ENCODE peak calls at places on chromosomes 6 and 20, in seven cellular contexts. One of them, this sample, is unnamed.

GRCh38 chr6:35558571-35558970 is 45.9 kb upstream of the TULP1 start:
- DNase-seq in PC-9: no peak
- DNase-seq in stimulated activated CD8-positive, alpha-beta memory T cell treated with anti-CD3 and anti-CD28 coated beads, Interleukin-4, amount 100 ng/mL, for 48 hours: peak
- DNase-seq in HCT116: no peak
- DNase-seq in KG1: no peak
- DNase-seq in AG08395: no peak
- DNase-seq in activated CD4-positive, alpha-beta T cell treated with anti-CD3 and anti-CD28 coated beads, Interleukin-2, amount 10 ng/mL, durations not matched to agents 7 days and 5 days: no peak
- DNase-seq in this sample: no peak

GRCh38 chr6:85044336-85044735 is 279.9 kb upstream of the TBX18 start:
- DNase-seq in PC-9: no peak
- DNase-seq in stimulated activated CD8-positive, alpha-beta memory T cell treated with anti-CD3 and anti-CD28 coated beads, Interleukin-4, amount 100 ng/mL, for 48 hours: no peak
- DNase-seq in HCT116: no peak
- DNase-seq in KG1: no peak
- DNase-seq in AG08395: peak
- DNase-seq in activated CD4-positive, alpha-beta T cell treated with anti-CD3 and anti-CD28 coated beads, Interleukin-2, amount 10 ng/mL, durations not matched to agents 7 days and 5 days: no peak
- DNase-seq in this sample: no peak

GRCh38 chr20:48711044-48711428 is 116.8 kb downstream of the PREX1 start:
- DNase-seq in PC-9: no peak
- DNase-seq in stimulated activated CD8-positive, alpha-beta memory T cell treated with anti-CD3 and anti-CD28 coated beads, Interleukin-4, amount 100 ng/mL, for 48 hours: no peak
- DNase-seq in HCT116: no peak
- DNase-seq in KG1: no peak
- DNase-seq in AG08395: no peak
- DNase-seq in activated CD4-positive, alpha-beta T cell treated with anti-CD3 and anti-CD28 coated beads, Interleukin-2, amount 10 ng/mL, durations not matched to agents 7 days and 5 days: no peak
- DNase-seq in this sample: no peak

GRCh38 chr6:21840428-21840827 is 246.9 kb downstream of the SOX4 start:
- DNase-seq in PC-9: no peak
- DNase-seq in stimulated activated CD8-positive, alpha-beta memory T cell treated with anti-CD3 and anti-CD28 coated beads, Interleukin-4, amount 100 ng/mL, for 48 hours: no peak
- DNase-seq in HCT116: no peak
- DNase-seq in KG1: no peak
- DNase-seq in AG08395: no peak
- DNase-seq in activated CD4-positive, alpha-beta T cell treated with anti-CD3 and anti-CD28 coated beads, Interleukin-2, amount 10 ng/mL, durations not matched to agents 7 days and 5 days: no peak
- DNase-seq in this sample: no peak

GRCh38 chr6:7150381-7151064 is 42.8 kb downstream of the RREB1 start:
- DNase-seq in PC-9: no peak
- DNase-seq in stimulated activated CD8-positive, alpha-beta memory T cell treated with anti-CD3 and anti-CD28 coated beads, Interleukin-4, amount 100 ng/mL, for 48 hours: no peak
- DNase-seq in HCT116: no peak
- DNase-seq in KG1: no peak
- DNase-seq in AG08395: no peak
- DNase-seq in activated CD4-positive, alpha-beta T cell treated with anti-CD3 and anti-CD28 coated beads, Interleukin-2, amount 10 ng/mL, durations not matched to agents 7 days and 5 days: no peak
- DNase-seq in this sample: no peak

GRCh38 chr6:82878812-82879211 is 186.8 kb downstream of the UBE3D start:
- DNase-seq in PC-9: no peak
- DNase-seq in stimulated activated CD8-positive, alpha-beta memory T cell treated with anti-CD3 and anti-CD28 coated beads, Interleukin-4, amount 100 ng/mL, for 48 hours: no peak
- DNase-seq in HCT116: no peak
- DNase-seq in KG1: no peak
- DNase-seq in AG08395: no peak
- DNase-seq in activated CD4-positive, alpha-beta T cell treated with anti-CD3 and anti-CD28 coated beads, Interleukin-2, amount 10 ng/mL, durations not matched to agents 7 days and 5 days: no peak
- DNase-seq in this sample: no peak

GRCh38 chr6:30918675-30919074 is 4.6 kb downstream of the VARS2 start:
- DNase-seq in PC-9: no peak
- DNase-seq in stimulated activated CD8-positive, alpha-beta memory T cell treated with anti-CD3 and anti-CD28 coated beads, Interleukin-4, amount 100 ng/mL, for 48 hours: no peak
- DNase-seq in HCT116: no peak
- DNase-seq in KG1: no peak
- DNase-seq in AG08395: no peak
- DNase-seq in activated CD4-positive, alpha-beta T cell treated with anti-CD3 and anti-CD28 coated beads, Interleukin-2, amount 10 ng/mL, durations not matched to agents 7 days and 5 days: no peak
- DNase-seq in this sample: no peak

GRCh38 chr6:42251911-42252637 is 34.4 kb upstream of the MRPS10 start:
- DNase-seq in PC-9: peak
- DNase-seq in stimulated activated CD8-positive, alpha-beta memory T cell treated with anti-CD3 and anti-CD28 coated beads, Interleukin-4, amount 100 ng/mL, for 48 hours: no peak
- DNase-seq in HCT116: no peak
- DNase-seq in KG1: no peak
- DNase-seq in AG08395: peak
- DNase-seq in activated CD4-positive, alpha-beta T cell treated with anti-CD3 and anti-CD28 coated beads, Interleukin-2, amount 10 ng/mL, durations not matched to agents 7 days and 5 days: no peak
- DNase-seq in this sample: no peak

GRCh38 chr6:31797607-31798006 is 2.1 kb upstream of the VARS1 start:
- DNase-seq in PC-9: no peak
- DNase-seq in stimulated activated CD8-positive, alpha-beta memory T cell treated with anti-CD3 and anti-CD28 coated beads, Interleukin-4, amount 100 ng/mL, for 48 hours: no peak
- DNase-seq in HCT116: no peak
- DNase-seq in KG1: no peak
- DNase-seq in AG08395: no peak
- DNase-seq in activated CD4-positive, alpha-beta T cell treated with anti-CD3 and anti-CD28 coated beads, Interleukin-2, amount 10 ng/mL, durations not matched to agents 7 days and 5 days: peak
- DNase-seq in this sample: no peak

GRCh38 chr20:50762435-50763201 is 31.2 kb downstream of the PARD6B start:
- DNase-seq in PC-9: peak
- DNase-seq in stimulated activated CD8-positive, alpha-beta memory T cell treated with anti-CD3 and anti-CD28 coated beads, Interleukin-4, amount 100 ng/mL, for 48 hours: peak
- DNase-seq in HCT116: no peak
- DNase-seq in KG1: no peak
- DNase-seq in AG08395: peak
- DNase-seq in activated CD4-positive, alpha-beta T cell treated with anti-CD3 and anti-CD28 coated beads, Interleukin-2, amount 10 ng/mL, durations not matched to agents 7 days and 5 days: no peak
- DNase-seq in this sample: no peak

GRCh38 chr6:124372076-124372475 is 568.4 kb downstream of the NKAIN2 start:
- DNase-seq in PC-9: no peak
- DNase-seq in stimulated activated CD8-positive, alpha-beta memory T cell treated with anti-CD3 and anti-CD28 coated beads, Interleukin-4, amount 100 ng/mL, for 48 hours: no peak
- DNase-seq in HCT116: no peak
- DNase-seq in KG1: no peak
- DNase-seq in AG08395: no peak
- DNase-seq in activated CD4-positive, alpha-beta T cell treated with anti-CD3 and anti-CD28 coated beads, Interleukin-2, amount 10 ng/mL, durations not matched to agents 7 days and 5 days: no peak
- DNase-seq in this sample: no peak

GRCh38 chr6:134577998-134578397 is 260.1 kb upstream of the SGK1 start:
- DNase-seq in PC-9: no peak
- DNase-seq in stimulated activated CD8-positive, alpha-beta memory T cell treated with anti-CD3 and anti-CD28 coated beads, Interleukin-4, amount 100 ng/mL, for 48 hours: no peak
- DNase-seq in HCT116: peak
- DNase-seq in KG1: no peak
- DNase-seq in AG08395: no peak
- DNase-seq in activated CD4-positive, alpha-beta T cell treated with anti-CD3 and anti-CD28 coated beads, Interleukin-2, amount 10 ng/mL, durations not matched to agents 7 days and 5 days: no peak
- DNase-seq in this sample: no peak

GRCh38 chr20:63835031-63835858 is 4.2 kb upstream of the ZBTB46 start:
- DNase-seq in PC-9: peak
- DNase-seq in stimulated activated CD8-positive, alpha-beta memory T cell treated with anti-CD3 and anti-CD28 coated beads, Interleukin-4, amount 100 ng/mL, for 48 hours: no peak
- DNase-seq in HCT116: peak
- DNase-seq in KG1: no peak
- DNase-seq in AG08395: peak
- DNase-seq in activated CD4-positive, alpha-beta T cell treated with anti-CD3 and anti-CD28 coated beads, Interleukin-2, amount 10 ng/mL, durations not matched to agents 7 days and 5 days: no peak
- DNase-seq in this sample: peak

GRCh38 chr6:141117869-141118268 is 1014.9 kb upstream of the GJE1 start:
- DNase-seq in PC-9: no peak
- DNase-seq in stimulated activated CD8-positive, alpha-beta memory T cell treated with anti-CD3 and anti-CD28 coated beads, Interleukin-4, amount 100 ng/mL, for 48 hours: no peak
- DNase-seq in HCT116: no peak
- DNase-seq in KG1: no peak
- DNase-seq in AG08395: no peak
- DNase-seq in activated CD4-positive, alpha-beta T cell treated with anti-CD3 and anti-CD28 coated beads, Interleukin-2, amount 10 ng/mL, durations not matched to agents 7 days and 5 days: no peak
- DNase-seq in this sample: no peak

GRCh38 chr6:20085817-20086216 is 126.5 kb downstream of the MBOAT1 start:
- DNase-seq in PC-9: no peak
- DNase-seq in stimulated activated CD8-positive, alpha-beta memory T cell treated with anti-CD3 and anti-CD28 coated beads, Interleukin-4, amount 100 ng/mL, for 48 hours: no peak
- DNase-seq in HCT116: no peak
- DNase-seq in KG1: no peak
- DNase-seq in AG08395: no peak
- DNase-seq in activated CD4-positive, alpha-beta T cell treated with anti-CD3 and anti-CD28 coated beads, Interleukin-2, amount 10 ng/mL, durations not matched to agents 7 days and 5 days: no peak
- DNase-seq in this sample: no peak

GRCh38 chr6:143396497-143397228 is 53.8 kb downstream of the ADAT2 start:
- DNase-seq in PC-9: no peak
- DNase-seq in stimulated activated CD8-positive, alpha-beta memory T cell treated with anti-CD3 and anti-CD28 coated beads, Interleukin-4, amount 100 ng/mL, for 48 hours: no peak
- DNase-seq in HCT116: no peak
- DNase-seq in KG1: no peak
- DNase-seq in AG08395: no peak
- DNase-seq in activated CD4-positive, alpha-beta T cell treated with anti-CD3 and anti-CD28 coated beads, Interleukin-2, amount 10 ng/mL, durations not matched to agents 7 days and 5 days: no peak
- DNase-seq in this sample: no peak

GRCh38 chr6:148967546-148967945 is 220.7 kb downstream of the UST start:
- DNase-seq in PC-9: no peak
- DNase-seq in stimulated activated CD8-positive, alpha-beta memory T cell treated with anti-CD3 and anti-CD28 coated beads, Interleukin-4, amount 100 ng/mL, for 48 hours: no peak
- DNase-seq in HCT116: no peak
- DNase-seq in KG1: no peak
- DNase-seq in AG08395: no peak
- DNase-seq in activated CD4-positive, alpha-beta T cell treated with anti-CD3 and anti-CD28 coated beads, Interleukin-2, amount 10 ng/mL, durations not matched to agents 7 days and 5 days: no peak
- DNase-seq in this sample: no peak

GRCh38 chr20:37714973-37715657 is 21.3 kb downstream of the CTNNBL1 start:
- DNase-seq in PC-9: no peak
- DNase-seq in stimulated activated CD8-positive, alpha-beta memory T cell treated with anti-CD3 and anti-CD28 coated beads, Interleukin-4, amount 100 ng/mL, for 48 hours: no peak
- DNase-seq in HCT116: no peak
- DNase-seq in KG1: peak
- DNase-seq in AG08395: no peak
- DNase-seq in activated CD4-positive, alpha-beta T cell treated with anti-CD3 and anti-CD28 coated beads, Interleukin-2, amount 10 ng/mL, durations not matched to agents 7 days and 5 days: no peak
- DNase-seq in this sample: no peak

GRCh38 chr20:17537959-17538358 is 6.8 kb upstream of the BFSP1 start:
- DNase-seq in PC-9: no peak
- DNase-seq in stimulated activated CD8-positive, alpha-beta memory T cell treated with anti-CD3 and anti-CD28 coated beads, Interleukin-4, amount 100 ng/mL, for 48 hours: no peak
- DNase-seq in HCT116: no peak
- DNase-seq in KG1: no peak
- DNase-seq in AG08395: no peak
- DNase-seq in activated CD4-positive, alpha-beta T cell treated with anti-CD3 and anti-CD28 coated beads, Interleukin-2, amount 10 ng/mL, durations not matched to agents 7 days and 5 days: no peak
- DNase-seq in this sample: no peak